ENCODE peak calls at places on chromosomes 16 and 17, in five cellular contexts. J, Q, F, G and B are unnamed samples.

GRCh38 chr16:4142268-4142667 is 26.0 kb upstream of the ADCY9 start:
- DNase-seq in J (no peak), Q (no peak), F (no peak), G (peak; percentile 58), B (no peak)

GRCh38 chr17:73758245-73758644 is 114.0 kb upstream of the SDK2 start:
- DNase-seq in J (no peak), Q (no peak), F (no peak), G (no peak), B (no peak)

GRCh38 chr16:23134274-23134673 is 15.0 kb downstream of the USP31 start:
- DNase-seq in J (no peak), Q (no peak), F (no peak), G (no peak), B (no peak)

GRCh38 chr16:19114359-19115147 is 789 bp downstream of the ITPRIPL2 start:
- DNase-seq in J (peak; percentile 35), Q (no peak), F (no peak), G (no peak), B (peak; percentile 84)

GRCh38 chr17:41449008-41449407 is 8.2 kb upstream of the KRT38 start:
- DNase-seq in J (no peak), Q (no peak), F (no peak), G (no peak), B (no peak)

GRCh38 chr16:87017388-87018012 is 299.7 kb downstream of the C16orf95 start:
- DNase-seq in J (no peak), Q (no peak), F (peak; percentile 63), G (no peak), B (peak; percentile 62)

GRCh38 chr17:3890082-3890892 is 2.6 kb downstream of the CAMKK1 start:
- DNase-seq in J (no peak), Q (peak; percentile 54), F (peak; percentile 95), G (no peak), B (no peak)

GRCh38 chr16:88687676-88688012 is 1.3 kb upstream of the SNAI3 start:
- DNase-seq in J (no peak), Q (no peak), F (no peak), G (no peak), B (no peak)

GRCh38 chr17:64112978-64113377 is 17.0 kb downstream of the ERN1 start:
- DNase-seq in J (no peak), Q (no peak), F (no peak), G (no peak), B (no peak)

GRCh38 chr16:66934138-66934838 is at the start of gene CIAO2B:
- DNase-seq in J (peak; percentile 46), Q (peak; percentile 90), F (peak; percentile 92), G (peak; percentile 85), B (peak; percentile 85)